ENCODE peak calls at places on chromosomes 12 and 14, in ten cellular contexts. V is CD8-positive, alpha-beta memory T cell; K is cardiac muscle cell; W is NCI-H1092; H is B cell; Q is T-helper 2 cell; U is progenitor cell of endocrine pancreas; S is osteoblast; M is right lobe of liver; O is NAMALWA. L is an unnamed sample.

GRCh38 chr12:105933671-105934665 is 204.8 kb downstream of the NUAK1 start:
- DNase-seq in K (peak), Q (no peak), V (no peak), H (no peak), W (no peak), S (peak), O (no peak), U (no peak), M (peak), L (no peak)

GRCh38 chr12:6462234-6462995 is 8.1 kb downstream of the VAMP1 start:
- DNase-seq in W (no peak), U (no peak), Q (no peak), M (no peak), V (no peak), K (no peak), S (no peak), H (no peak), O (no peak), L (no peak)

GRCh38 chr12:991350-992278 is 591 bp downstream of the ERC1 start:
- DNase-seq in S (peak), U (peak), Q (peak), W (peak), O (peak), K (no peak), H (no peak), V (peak), M (no peak), L (no peak)

GRCh38 chr12:124565071-124565491 is 2.3 kb downstream of the NCOR2 start:
- DNase-seq in S (peak), O (no peak), H (no peak), U (peak), Q (peak), V (no peak), M (no peak), W (no peak), K (no peak), L (no peak)

GRCh38 chr14:104168603-104169002 is 30.2 kb downstream of the KIF26A start:
- DNase-seq in O (no peak), Q (no peak), U (no peak), M (no peak), K (no peak), S (no peak), V (no peak), W (no peak), H (no peak), L (no peak)

GRCh38 chr14:76844223-76844622 is 18.0 kb downstream of the LRRC74A start:
- DNase-seq in Q (peak), O (no peak), M (peak), K (peak), H (peak), U (no peak), W (no peak), S (no peak), V (peak), L (peak)

GRCh38 chr12:20260864-20261263 is 107.5 kb upstream of the PDE3A start:
- DNase-seq in U (no peak), S (no peak), K (no peak), H (no peak), W (no peak), Q (no peak), O (no peak), V (no peak), M (no peak), L (no peak)

GRCh38 chr12:19440019-19440858 is 947 bp downstream of the AEBP2 start:
- DNase-seq in S (peak), H (peak), Q (peak), M (peak), O (peak), W (no peak), U (peak), K (peak), V (peak), L (peak)

GRCh38 chr12:6632026-6632978 is 3.5 kb downstream of the LPAR5 start:
- DNase-seq in H (peak), M (no peak), S (peak), U (no peak), V (peak), K (no peak), Q (peak), W (no peak), O (peak), L (no peak)

GRCh38 chr14:105846312-105846711 is 319.9 kb downstream of the TMEM121 start:
- DNase-seq in K (no peak), Q (no peak), S (no peak), U (no peak), W (no peak), V (no peak), H (no peak), O (peak), M (no peak), L (no peak)

GRCh38 chr12:48973992-48974673 is 2.6 kb upstream of the WNT10B start:
- DNase-seq in M (no peak), W (no peak), Q (no peak), S (peak), V (peak), K (peak), H (peak), U (peak), O (no peak), L (no peak)

GRCh38 chr14:42224053-42224888 is 617.6 kb downstream of the LRFN5 start:
- DNase-seq in M (peak), V (no peak), K (peak), W (peak), S (peak), H (peak), U (peak), O (peak), Q (peak), L (peak)

GRCh38 chr14:91352101-91352500 is 65.5 kb downstream of the CCDC88C start:
- DNase-seq in U (no peak), H (no peak), O (no peak), S (peak), K (peak), W (peak), M (no peak), V (no peak), Q (peak), L (no peak)

GRCh38 chr12:3644103-3644502 is 108.8 kb downstream of the CRACR2A start:
- DNase-seq in U (no peak), S (no peak), O (no peak), K (no peak), W (no peak), H (no peak), M (no peak), V (no peak), Q (no peak), L (no peak)

GRCh38 chr12:49783917-49784676 is 42.7 kb downstream of the TMBIM6 start:
- DNase-seq in V (no peak), M (no peak), K (peak), W (no peak), O (peak), S (peak), U (no peak), Q (no peak), H (no peak), L (no peak)

GRCh38 chr14:105600939-105601359 is 74.6 kb downstream of the TMEM121 start:
- DNase-seq in M (no peak), O (no peak), K (no peak), V (no peak), U (no peak), S (peak), W (no peak), Q (no peak), H (no peak), L (no peak)

GRCh38 chr14:20391505-20391904 is 21.8 kb downstream of the TEP1 start:
- DNase-seq in O (no peak), K (no peak), S (no peak), U (no peak), Q (no peak), W (no peak), M (no peak), V (no peak), H (no peak), L (no peak)

GRCh38 chr12:90399317-90399716 is 555.7 kb downstream of the CCER1 start:
- DNase-seq in S (no peak), O (no peak), U (no peak), K (no peak), V (no peak), M (no peak), W (no peak), Q (no peak), H (no peak), L (no peak)

GRCh38 chr12:76942276-76942675 is 63.5 kb upstream of the CSRP2 start:
- DNase-seq in W (no peak), V (no peak), M (no peak), Q (no peak), O (no peak), S (no peak), H (no peak), K (no peak), U (no peak), L (no peak)

GRCh38 chr12:29782821-29783772 is 645 bp downstream of the TMTC1 start:
- DNase-seq in S (peak), Q (no peak), O (no peak), V (no peak), W (peak), U (peak), K (peak), M (peak), H (no peak), L (peak)

GRCh38 chr12:123532021-123532420 is 1.5 kb downstream of the RILPL1 start:
- DNase-seq in U (no peak), Q (peak), V (no peak), S (peak), W (no peak), K (peak), O (peak), M (no peak), H (peak), L (no peak)

GRCh38 chr12:7142809-7143465 is 12.8 kb downstream of the CLSTN3 start:
- DNase-seq in U (no peak), H (no peak), Q (no peak), O (no peak), M (peak), V (no peak), K (no peak), W (no peak), S (no peak), L (peak)

GRCh38 chr14:80955434-80955939 is at the start of gene TSHR:
- DNase-seq in V (no peak), H (peak), W (no peak), Q (peak), S (no peak), M (no peak), O (no peak), U (no peak), K (peak), L (no peak)

GRCh38 chr12:116126610-116127009 is 150.9 kb downstream of the MED13L start:
- DNase-seq in W (no peak), V (no peak), O (no peak), U (no peak), K (peak), H (no peak), S (peak), Q (no peak), M (no peak), L (no peak)

GRCh38 chr12:43291516-43291915 is 260.5 kb downstream of the ADAMTS20 start:
- DNase-seq in S (no peak), M (no peak), Q (no peak), K (peak), H (no peak), V (no peak), O (no peak), W (no peak), U (no peak), L (no peak)